ENCODE peak calls at places on chromosomes 5 and 9, in six cellular contexts. One of them, this sample, is unnamed.

GRCh38 chr9:16921855-16922254 is 51.4 kb upstream of the BNC2 start:
- DNase-seq in stimulated activated CD4-positive, alpha-beta T cell treated with anti-CD3 and anti-CD28 coated beads, TNF-alpha, amount 100 ng/mL, for 4 hours: no peak
- DNase-seq in EL: peak; percentile 42
- DNase-seq in T follicular helper cell: no peak
- DNase-seq in NCI-H146: no peak
- DNase-seq in A172: peak; percentile 16
- DNase-seq in this sample: no peak

GRCh38 chr9:81078555-81078954 is 610.8 kb downstream of the TLE1 start:
- DNase-seq in stimulated activated CD4-positive, alpha-beta T cell treated with anti-CD3 and anti-CD28 coated beads, TNF-alpha, amount 100 ng/mL, for 4 hours: no peak
- DNase-seq in EL: no peak
- DNase-seq in T follicular helper cell: no peak
- DNase-seq in NCI-H146: no peak
- DNase-seq in A172: no peak
- DNase-seq in this sample: no peak

GRCh38 chr5:147748590-147748989 is 33.9 kb downstream of the JAKMIP2 start:
- DNase-seq in stimulated activated CD4-positive, alpha-beta T cell treated with anti-CD3 and anti-CD28 coated beads, TNF-alpha, amount 100 ng/mL, for 4 hours: no peak
- DNase-seq in EL: no peak
- DNase-seq in T follicular helper cell: no peak
- DNase-seq in NCI-H146: peak; percentile 97
- DNase-seq in A172: no peak
- DNase-seq in this sample: no peak

GRCh38 chr5:148786456-148786855 is 40.0 kb upstream of the ADRB2 start:
- DNase-seq in stimulated activated CD4-positive, alpha-beta T cell treated with anti-CD3 and anti-CD28 coated beads, TNF-alpha, amount 100 ng/mL, for 4 hours: no peak
- DNase-seq in EL: no peak
- DNase-seq in T follicular helper cell: no peak
- DNase-seq in NCI-H146: no peak
- DNase-seq in A172: no peak
- DNase-seq in this sample: no peak

GRCh38 chr5:89275206-89275605 is 392.2 kb upstream of the MEF2C start:
- DNase-seq in stimulated activated CD4-positive, alpha-beta T cell treated with anti-CD3 and anti-CD28 coated beads, TNF-alpha, amount 100 ng/mL, for 4 hours: no peak
- DNase-seq in EL: no peak
- DNase-seq in T follicular helper cell: no peak
- DNase-seq in NCI-H146: no peak
- DNase-seq in A172: no peak
- DNase-seq in this sample: no peak

GRCh38 chr9:71743217-71743705 is 25.1 kb downstream of the CEMIP2 start:
- DNase-seq in stimulated activated CD4-positive, alpha-beta T cell treated with anti-CD3 and anti-CD28 coated beads, TNF-alpha, amount 100 ng/mL, for 4 hours: no peak
- DNase-seq in EL: no peak
- DNase-seq in T follicular helper cell: no peak
- DNase-seq in NCI-H146: no peak
- DNase-seq in A172: peak; percentile 16
- DNase-seq in this sample: no peak

GRCh38 chr9:104138243-104138642 is 44.1 kb downstream of the SMC2 start:
- DNase-seq in stimulated activated CD4-positive, alpha-beta T cell treated with anti-CD3 and anti-CD28 coated beads, TNF-alpha, amount 100 ng/mL, for 4 hours: no peak
- DNase-seq in EL: no peak
- DNase-seq in T follicular helper cell: no peak
- DNase-seq in NCI-H146: no peak
- DNase-seq in A172: no peak
- DNase-seq in this sample: no peak

GRCh38 chr9:126474786-126475485 is 138.8 kb upstream of the LMX1B start:
- DNase-seq in stimulated activated CD4-positive, alpha-beta T cell treated with anti-CD3 and anti-CD28 coated beads, TNF-alpha, amount 100 ng/mL, for 4 hours: no peak
- DNase-seq in EL: peak; percentile 85
- DNase-seq in T follicular helper cell: no peak
- DNase-seq in NCI-H146: no peak
- DNase-seq in A172: peak; percentile 96
- DNase-seq in this sample: no peak

GRCh38 chr5:42399702-42400101 is 23.5 kb upstream of the GHR start:
- DNase-seq in stimulated activated CD4-positive, alpha-beta T cell treated with anti-CD3 and anti-CD28 coated beads, TNF-alpha, amount 100 ng/mL, for 4 hours: no peak
- DNase-seq in EL: no peak
- DNase-seq in T follicular helper cell: no peak
- DNase-seq in NCI-H146: no peak
- DNase-seq in A172: no peak
- DNase-seq in this sample: no peak

GRCh38 chr5:174527936-174528557 is 196.3 kb upstream of the MSX2 start:
- DNase-seq in stimulated activated CD4-positive, alpha-beta T cell treated with anti-CD3 and anti-CD28 coated beads, TNF-alpha, amount 100 ng/mL, for 4 hours: no peak
- DNase-seq in EL: no peak
- DNase-seq in T follicular helper cell: no peak
- DNase-seq in NCI-H146: no peak
- DNase-seq in A172: no peak
- DNase-seq in this sample: no peak

GRCh38 chr5:34627794-34628193 is 28.3 kb upstream of the RAI14 start:
- DNase-seq in stimulated activated CD4-positive, alpha-beta T cell treated with anti-CD3 and anti-CD28 coated beads, TNF-alpha, amount 100 ng/mL, for 4 hours: no peak
- DNase-seq in EL: peak; percentile 83
- DNase-seq in T follicular helper cell: no peak
- DNase-seq in NCI-H146: no peak
- DNase-seq in A172: peak; percentile 56
- DNase-seq in this sample: no peak

GRCh38 chr5:53424691-53425597 is 55.5 kb upstream of the FST start:
- DNase-seq in stimulated activated CD4-positive, alpha-beta T cell treated with anti-CD3 and anti-CD28 coated beads, TNF-alpha, amount 100 ng/mL, for 4 hours: no peak
- DNase-seq in EL: peak; percentile 91
- DNase-seq in T follicular helper cell: no peak
- DNase-seq in NCI-H146: no peak
- DNase-seq in A172: peak; percentile 62
- DNase-seq in this sample: no peak

GRCh38 chr5:17219006-17219422 is 1.6 kb downstream of the BASP1 start:
- DNase-seq in stimulated activated CD4-positive, alpha-beta T cell treated with anti-CD3 and anti-CD28 coated beads, TNF-alpha, amount 100 ng/mL, for 4 hours: no peak
- DNase-seq in EL: peak; percentile 53
- DNase-seq in T follicular helper cell: no peak
- DNase-seq in NCI-H146: peak; percentile 80
- DNase-seq in A172: no peak
- DNase-seq in this sample: no peak

GRCh38 chr9:69190086-69190865 is 16.2 kb downstream of the TJP2 start:
- DNase-seq in stimulated activated CD4-positive, alpha-beta T cell treated with anti-CD3 and anti-CD28 coated beads, TNF-alpha, amount 100 ng/mL, for 4 hours: no peak
- DNase-seq in EL: no peak
- DNase-seq in T follicular helper cell: no peak
- DNase-seq in NCI-H146: no peak
- DNase-seq in A172: no peak
- DNase-seq in this sample: no peak

GRCh38 chr9:133633681-133633990 is 2.5 kb upstream of the DBH start:
- DNase-seq in stimulated activated CD4-positive, alpha-beta T cell treated with anti-CD3 and anti-CD28 coated beads, TNF-alpha, amount 100 ng/mL, for 4 hours: no peak
- DNase-seq in EL: no peak
- DNase-seq in T follicular helper cell: no peak
- DNase-seq in NCI-H146: no peak
- DNase-seq in A172: no peak
- DNase-seq in this sample: no peak

GRCh38 chr5:10018670-10019069 is 231.0 kb downstream of the ATPSCKMT start:
- DNase-seq in stimulated activated CD4-positive, alpha-beta T cell treated with anti-CD3 and anti-CD28 coated beads, TNF-alpha, amount 100 ng/mL, for 4 hours: no peak
- DNase-seq in EL: peak; percentile 87
- DNase-seq in T follicular helper cell: no peak
- DNase-seq in NCI-H146: no peak
- DNase-seq in A172: peak; percentile 95
- DNase-seq in this sample: no peak

GRCh38 chr9:34625087-34625486 is 3.8 kb downstream of the ARID3C start:
- DNase-seq in stimulated activated CD4-positive, alpha-beta T cell treated with anti-CD3 and anti-CD28 coated beads, TNF-alpha, amount 100 ng/mL, for 4 hours: no peak
- DNase-seq in EL: no peak
- DNase-seq in T follicular helper cell: no peak
- DNase-seq in NCI-H146: no peak
- DNase-seq in A172: no peak
- DNase-seq in this sample: no peak

GRCh38 chr5:35229076-35230042 is 928 bp downstream of the PRLR start:
- DNase-seq in stimulated activated CD4-positive, alpha-beta T cell treated with anti-CD3 and anti-CD28 coated beads, TNF-alpha, amount 100 ng/mL, for 4 hours: no peak
- DNase-seq in EL: no peak
- DNase-seq in T follicular helper cell: no peak
- DNase-seq in NCI-H146: no peak
- DNase-seq in A172: no peak
- DNase-seq in this sample: no peak

GRCh38 chr9:131475111-131475955 is 27.4 kb upstream of the POMT1 start:
- DNase-seq in stimulated activated CD4-positive, alpha-beta T cell treated with anti-CD3 and anti-CD28 coated beads, TNF-alpha, amount 100 ng/mL, for 4 hours: no peak
- DNase-seq in EL: no peak
- DNase-seq in T follicular helper cell: no peak
- DNase-seq in NCI-H146: no peak
- DNase-seq in A172: no peak
- DNase-seq in this sample: no peak

GRCh38 chr9:5326187-5326586 is 13.5 kb downstream of the RLN1 start:
- DNase-seq in stimulated activated CD4-positive, alpha-beta T cell treated with anti-CD3 and anti-CD28 coated beads, TNF-alpha, amount 100 ng/mL, for 4 hours: no peak
- DNase-seq in EL: no peak
- DNase-seq in T follicular helper cell: no peak
- DNase-seq in NCI-H146: no peak
- DNase-seq in A172: no peak
- DNase-seq in this sample: no peak

GRCh38 chr5:109611505-109611904 is 78.2 kb upstream of the MAN2A1 start:
- DNase-seq in stimulated activated CD4-positive, alpha-beta T cell treated with anti-CD3 and anti-CD28 coated beads, TNF-alpha, amount 100 ng/mL, for 4 hours: no peak
- DNase-seq in EL: no peak
- DNase-seq in T follicular helper cell: no peak
- DNase-seq in NCI-H146: no peak
- DNase-seq in A172: no peak
- DNase-seq in this sample: no peak

GRCh38 chr9:108787664-108788048 is 68.1 kb downstream of the ACTL7B start:
- DNase-seq in stimulated activated CD4-positive, alpha-beta T cell treated with anti-CD3 and anti-CD28 coated beads, TNF-alpha, amount 100 ng/mL, for 4 hours: no peak
- DNase-seq in EL: no peak
- DNase-seq in T follicular helper cell: no peak
- DNase-seq in NCI-H146: no peak
- DNase-seq in A172: no peak
- DNase-seq in this sample: no peak

GRCh38 chr9:93210324-93210973 is 26.5 kb downstream of the WNK2 start:
- DNase-seq in stimulated activated CD4-positive, alpha-beta T cell treated with anti-CD3 and anti-CD28 coated beads, TNF-alpha, amount 100 ng/mL, for 4 hours: no peak
- DNase-seq in EL: no peak
- DNase-seq in T follicular helper cell: no peak
- DNase-seq in NCI-H146: no peak
- DNase-seq in A172: no peak
- DNase-seq in this sample: no peak

GRCh38 chr5:103411721-103412120 is 150.9 kb downstream of the NUDT12 start:
- DNase-seq in stimulated activated CD4-positive, alpha-beta T cell treated with anti-CD3 and anti-CD28 coated beads, TNF-alpha, amount 100 ng/mL, for 4 hours: no peak
- DNase-seq in EL: no peak
- DNase-seq in T follicular helper cell: no peak
- DNase-seq in NCI-H146: no peak
- DNase-seq in A172: no peak
- DNase-seq in this sample: no peak

GRCh38 chr5:1542011-1542410 is 18.3 kb upstream of the LPCAT1 start:
- DNase-seq in stimulated activated CD4-positive, alpha-beta T cell treated with anti-CD3 and anti-CD28 coated beads, TNF-alpha, amount 100 ng/mL, for 4 hours: no peak
- DNase-seq in EL: no peak
- DNase-seq in T follicular helper cell: no peak
- DNase-seq in NCI-H146: no peak
- DNase-seq in A172: no peak
- DNase-seq in this sample: no peak

GRCh38 chr5:143682788-143683419 is 129.1 kb upstream of the HMHB1 start:
- DNase-seq in stimulated activated CD4-positive, alpha-beta T cell treated with anti-CD3 and anti-CD28 coated beads, TNF-alpha, amount 100 ng/mL, for 4 hours: no peak
- DNase-seq in EL: no peak
- DNase-seq in T follicular helper cell: no peak
- DNase-seq in NCI-H146: no peak
- DNase-seq in A172: no peak
- DNase-seq in this sample: no peak